ENCODE peak calls at places on chromosomes 16 and 17, in ten cellular contexts. T, S, N, F, D, L, R, Z, X and Y are unnamed samples.

GRCh38 chr17:78762007-78762406 is 20.1 kb downstream of the CYTH1 start:
- DNase-seq in D (no peak), R (no peak), F (no peak), S (no peak), L (no peak), T (no peak), Z (no peak), X (no peak), N (no peak), Y (no peak)

GRCh38 chr16:10537946-10538345 is 42.5 kb downstream of the EMP2 start:
- DNase-seq in T (no peak), L (no peak), F (no peak), R (no peak), S (no peak), X (no peak), Z (no peak), D (no peak), N (no peak), Y (no peak)

GRCh38 chr16:47467501-47467900 is 6.4 kb downstream of the PHKB start:
- DNase-seq in L (no peak), D (no peak), R (no peak), S (no peak), N (no peak), F (no peak), T (no peak), Z (no peak), X (no peak), Y (no peak)

GRCh38 chr17:6135996-6136395 is 65.8 kb downstream of the WSCD1 start:
- DNase-seq in S (no peak), N (no peak), L (no peak), X (no peak), Z (no peak), R (no peak), F (no peak), D (no peak), T (no peak), Y (no peak)

GRCh38 chr17:79626156-79626890 is 15.5 kb upstream of the RBFOX3 start:
- DNase-seq in T (no peak), L (no peak), N (no peak), X (peak; percentile 11), Z (peak; percentile 5), D (no peak), R (no peak), F (no peak), S (no peak), Y (no peak)

GRCh38 chr16:79036541-79036940 is 564.0 kb downstream of the MAF start:
- DNase-seq in S (no peak), X (no peak), Z (no peak), R (no peak), D (no peak), T (no peak), L (no peak), F (no peak), N (no peak), Y (no peak)

GRCh38 chr16:13055480-13055879 is 154.1 kb downstream of the SHISA9 start:
- DNase-seq in S (no peak), F (no peak), Z (no peak), D (no peak), R (no peak), L (no peak), X (no peak), N (no peak), T (no peak), Y (no peak)

GRCh38 chr16:629289-630023 is 1.3 kb upstream of the WFIKKN1 start:
- DNase-seq in L (no peak), Z (no peak), N (no peak), S (no peak), D (no peak), T (no peak), R (no peak), X (peak; percentile 42), F (no peak), Y (no peak)

GRCh38 chr17:81302861-81303326 is 7.8 kb upstream of the SLC38A10 start:
- DNase-seq in S (no peak), L (no peak), D (peak; percentile 21), Z (no peak), R (no peak), T (no peak), F (no peak), X (no peak), N (no peak), Y (no peak)

GRCh38 chr17:82237746-82238561 is 9.1 kb downstream of the SLC16A3 start:
- DNase-seq in F (peak; percentile 7), X (no peak), T (no peak), S (no peak), D (no peak), N (no peak), Z (no peak), R (no peak), L (no peak), Y (no peak)

GRCh38 chr17:53176629-53177028 is 646.1 kb upstream of the KIF2B start:
- DNase-seq in F (no peak), L (no peak), N (no peak), R (no peak), D (no peak), T (no peak), S (no peak), Z (no peak), X (no peak), Y (no peak)

GRCh38 chr17:6047966-6048365 is 22.2 kb upstream of the WSCD1 start:
- DNase-seq in F (no peak), L (peak; percentile 34), R (no peak), N (no peak), X (no peak), D (peak; percentile 37), T (no peak), Z (no peak), S (no peak), Y (no peak)

GRCh38 chr16:30335598-30336474 is 19.3 kb downstream of the CD2BP2 start:
- DNase-seq in S (peak; percentile 39), L (peak; percentile 32), X (no peak), T (no peak), N (no peak), R (no peak), Z (no peak), F (no peak), D (peak; percentile 19), Y (no peak)

GRCh38 chr16:79843145-79843544 is 242.6 kb upstream of the MAF start:
- DNase-seq in Z (no peak), D (no peak), R (no peak), F (no peak), X (no peak), T (no peak), N (no peak), L (no peak), S (no peak), Y (no peak)

GRCh38 chr17:35895602-35896001 is 15.4 kb upstream of the CCL5 start:
- DNase-seq in Z (no peak), N (no peak), X (no peak), L (no peak), D (peak; percentile 43), R (no peak), S (no peak), T (no peak), F (no peak), Y (no peak)

GRCh38 chr17:39929657-39930407 is 2.3 kb downstream of the LRRC3C start:
- DNase-seq in Z (no peak), N (no peak), F (no peak), D (peak; percentile 83), T (no peak), S (no peak), L (peak; percentile 92), R (no peak), X (no peak), Y (no peak)

GRCh38 chr16:70781800-70782199 is 19.2 kb downstream of the VAC14 start:
- DNase-seq in R (no peak), S (no peak), F (no peak), D (no peak), T (no peak), X (no peak), N (no peak), Z (no peak), L (no peak), Y (no peak)

GRCh38 chr16:9949396-9949795 is 232.8 kb downstream of the GRIN2A start:
- DNase-seq in N (no peak), R (no peak), S (no peak), X (no peak), L (no peak), T (no peak), Z (no peak), F (no peak), D (no peak), Y (no peak)

GRCh38 chr17:14427914-14428639 is 127.2 kb downstream of the HS3ST3B1 start:
- DNase-seq in D (no peak), S (peak; percentile 43), R (peak; percentile 67), L (no peak), Z (peak; percentile 55), T (no peak), X (no peak), N (peak; percentile 10), F (peak; percentile 8), Y (no peak)

GRCh38 chr17:48439875-48440505 is 10.0 kb upstream of the SKAP1 start:
- DNase-seq in S (peak; percentile 37), T (no peak), X (no peak), N (no peak), Z (peak; percentile 56), F (no peak), L (no peak), D (no peak), R (peak; percentile 81), Y (peak; percentile 21)